ENCODE peak calls at places on chromosomes 2 and 18, in six cellular contexts. U is IMR-90; H is activated T-cell treated with anti-CD3 and anti-CD28 coated beads, Interleukin-2, amount 50 U/mL, for 48 hours; D is mucosa of gallbladder; Q is H9; O is fibroblast of lung. A is an unnamed sample.

GRCh38 chr2:46329803-46330775 is 32.9 kb downstream of the EPAS1 start:
- DNase-seq in D (no peak), H (no peak), U (peak; percentile 95), Q (no peak), O (peak; percentile 96), A (no peak)

GRCh38 chr2:43387092-43388062 is 161.0 kb upstream of the ZFP36L2 start:
- DNase-seq in H (no peak), U (peak; percentile 52), Q (no peak), O (peak; percentile 60), D (no peak), A (no peak)

GRCh38 chr2:173749315-173749714 is 215.9 kb downstream of the SP3 start:
- DNase-seq in O (peak; percentile 39), Q (no peak), U (peak; percentile 54), H (no peak), D (no peak), A (no peak)

GRCh38 chr2:236363878-236364277 is 99.7 kb upstream of the ASB18 start:
- DNase-seq in D (no peak), U (no peak), Q (peak; percentile 10), O (no peak), H (no peak), A (peak; percentile 55)

GRCh38 chr2:109164739-109165221 is 35.8 kb downstream of the SH3RF3 start:
- DNase-seq in H (no peak), U (peak; percentile 78), D (no peak), O (peak; percentile 92), Q (no peak), A (no peak)

GRCh38 chr2:74708883-74709282 is 54.8 kb downstream of the SEMA4F start:
- DNase-seq in D (no peak), U (peak; percentile 73), O (peak; percentile 77), H (no peak), Q (no peak), A (peak; percentile 90)

GRCh38 chr2:134319581-134320246 is 65.8 kb downstream of the MGAT5 start:
- DNase-seq in U (no peak), Q (no peak), O (no peak), H (no peak), D (no peak), A (no peak)

GRCh38 chr2:187442378-187442777 is 5.7 kb downstream of the CALCRL start:
- DNase-seq in D (no peak), H (no peak), Q (no peak), U (no peak), O (no peak), A (no peak)

GRCh38 chr2:96408631-96409542 is 73.3 kb downstream of the NCAPH start:
- DNase-seq in O (peak; percentile 80), U (peak; percentile 38), Q (no peak), H (no peak), D (peak; percentile 63), A (no peak)

GRCh38 chr2:196533998-196534397 is 105.5 kb upstream of the CCDC150 start:
- DNase-seq in D (no peak), Q (no peak), H (no peak), U (no peak), O (no peak), A (no peak)

GRCh38 chr18:79526468-79527460 is 131.0 kb downstream of the NFATC1 start:
- DNase-seq in O (no peak), U (no peak), H (peak; percentile 46), Q (no peak), D (no peak), A (no peak)

GRCh38 chr2:236782938-236783337 is 213.3 kb downstream of the ACKR3 start:
- DNase-seq in H (no peak), D (no peak), U (peak; percentile 25), Q (no peak), O (no peak), A (no peak)

GRCh38 chr2:8049111-8049720 is 632.6 kb upstream of the ID2 start:
- DNase-seq in O (peak; percentile 17), Q (no peak), D (no peak), U (no peak), H (no peak), A (peak; percentile 70)

GRCh38 chr2:239826786-239827510 is 198.2 kb downstream of the NDUFA10 start:
- DNase-seq in U (no peak), D (peak; percentile 8), O (no peak), H (peak; percentile 10), Q (peak; percentile 14), A (peak; percentile 82)

GRCh38 chr2:190529486-190530104 is 4.9 kb downstream of the NEMP2 start:
- DNase-seq in Q (no peak), H (no peak), O (peak; percentile 14), D (no peak), U (peak; percentile 47), A (no peak)

GRCh38 chr18:34848156-34848555 is 138.1 kb downstream of the DTNA start:
- DNase-seq in Q (no peak), U (no peak), H (no peak), D (no peak), O (no peak), A (no peak)

GRCh38 chr2:107584577-107584976 is 242.1 kb upstream of the RGPD4 start:
- DNase-seq in U (peak; percentile 51), H (no peak), Q (no peak), O (peak; percentile 58), D (no peak), A (no peak)

GRCh38 chr2:101912545-101912944 is 79.2 kb upstream of the IL1R2 start:
- DNase-seq in O (no peak), U (no peak), H (no peak), Q (no peak), D (no peak), A (no peak)

GRCh38 chr2:235935773-235936172 is 232.4 kb downstream of the GBX2 start:
- DNase-seq in Q (peak; percentile 27), U (no peak), D (no peak), O (no peak), H (no peak), A (no peak)

GRCh38 chr2:208783184-208783583 is 376.6 kb downstream of the PTH2R start:
- DNase-seq in Q (no peak), H (no peak), D (no peak), O (no peak), U (no peak), A (no peak)

GRCh38 chr18:48767090-48767670 is 183.6 kb downstream of the SMAD7 start:
- DNase-seq in D (no peak), U (peak; percentile 45), O (peak; percentile 14), H (no peak), Q (no peak), A (no peak)